ENCODE peak calls at places on chromosomes 11 and 22, in six cellular contexts. H is IMR-90, L is right lobe of liver, T is cardiac muscle cell, O is ovary, E is lung. Q is an unnamed sample.
A peak's percentile ranks its signal among the peaks of the same experiment; 100 is the strongest.

GRCh38 chr11:112795896-112796686 is 165.1 kb upstream of the NCAM1 start:
- DNase-seq in T (no peak), L (no peak), H (no peak), E (no peak), O (peak; percentile 36), Q (peak; percentile 78)

GRCh38 chr11:79050784-79051183 is 390.0 kb downstream of the TENM4 start:
- DNase-seq in O (no peak), L (no peak), T (peak; percentile 34), E (no peak), H (peak; percentile 89), Q (no peak)

GRCh38 chr11:85590848-85591483 is 36.2 kb downstream of the DLG2 start:
- DNase-seq in O (no peak), H (peak; percentile 36), T (peak; percentile 33), E (no peak), L (no peak), Q (no peak)

GRCh38 chr11:68436985-68437926 is 23.3 kb upstream of the PPP6R3 start:
- DNase-seq in T (peak; percentile 89), L (no peak), E (no peak), O (no peak), H (peak; percentile 72), Q (no peak)

GRCh38 chr11:35615911-35616900 is 2.1 kb upstream of the FJX1 start:
- DNase-seq in E (no peak), O (no peak), L (no peak), T (peak; percentile 79), H (peak; percentile 74), Q (peak; percentile 28)

GRCh38 chr11:134610116-134610910 is 198.3 kb upstream of the B3GAT1 start:
- DNase-seq in T (no peak), H (no peak), E (no peak), O (no peak), L (no peak), Q (no peak)

GRCh38 chr22:42436402-42436801 is 4.2 kb upstream of the NFAM1 start:
- DNase-seq in E (no peak), O (no peak), T (no peak), H (no peak), L (no peak), Q (no peak)

GRCh38 chr11:17781221-17781620 is 46.6 kb downstream of the KCNC1 start:
- DNase-seq in O (no peak), E (no peak), T (no peak), L (peak; percentile 28), H (no peak), Q (no peak)

GRCh38 chr11:62148271-62148980 is 24.6 kb downstream of the INCENP start:
- DNase-seq in H (no peak), T (no peak), L (no peak), E (no peak), O (no peak), Q (no peak)

GRCh38 chr11:126468102-126468521 is 112.6 kb downstream of the ST3GAL4 start:
- DNase-seq in L (peak; percentile 53), H (no peak), O (no peak), T (no peak), E (no peak), Q (no peak)

GRCh38 chr22:42969348-42969975 is 45.5 kb downstream of the PACSIN2 start:
- DNase-seq in O (no peak), T (peak; percentile 60), L (no peak), H (peak; percentile 86), E (no peak), Q (no peak)

GRCh38 chr11:11387906-11388305 is 34.9 kb upstream of the CSNK2A3 start:
- DNase-seq in T (no peak), E (no peak), L (no peak), O (no peak), H (no peak), Q (no peak)

GRCh38 chr11:2406476-2406875 is 5.9 kb downstream of the TSSC4 start:
- DNase-seq in O (no peak), T (no peak), H (no peak), L (no peak), E (no peak), Q (no peak)

GRCh38 chr11:2406878-2407410 is 6.4 kb downstream of the TSSC4 start:
- DNase-seq in L (no peak), O (no peak), T (no peak), E (no peak), H (no peak), Q (no peak)

GRCh38 chr11:2402106-2402505 is 1.6 kb downstream of the TSSC4 start:
- DNase-seq in O (no peak), T (no peak), E (no peak), L (no peak), H (no peak), Q (no peak)

GRCh38 chr11:2402890-2403645 is 2.5 kb downstream of the TSSC4 start:
- DNase-seq in L (no peak), T (no peak), H (no peak), O (no peak), E (no peak), Q (no peak)

DNA sequence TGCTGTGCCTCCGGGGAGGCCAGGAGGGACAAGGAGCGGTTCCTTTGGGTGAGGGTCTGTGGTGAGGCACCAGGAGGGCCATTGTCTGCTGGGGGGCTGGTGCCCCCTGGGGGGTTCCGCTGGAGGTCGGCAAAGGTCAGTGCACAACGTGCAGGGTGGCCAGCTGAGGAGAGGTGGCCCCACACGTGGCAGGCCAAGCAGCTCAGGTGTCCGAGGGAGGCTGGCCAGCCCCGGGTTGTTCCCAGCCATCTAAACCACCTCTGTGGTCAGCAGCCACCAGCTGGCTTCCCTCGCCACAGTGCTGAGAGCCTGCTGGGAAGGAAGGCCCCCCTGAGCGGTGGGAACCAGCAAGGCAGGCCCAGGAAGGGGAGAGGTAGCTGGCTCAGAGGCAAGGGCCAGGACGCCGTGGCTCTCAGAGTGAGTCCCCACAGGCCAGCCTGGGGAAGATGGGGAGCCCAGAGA is 4.2 kb downstream of the TSSC4 start:
- DNase-seq in H (no peak), O (no peak), E (no peak), L (no peak), T (no peak), Q (no peak)
- H3K27ac ChIP-seq in H (no peak overlapping the region), O (no peak overlapping the region), E (no peak overlapping the region), L (no peak overlapping the region), T (no peak overlapping the region), Q (no peak overlapping the region)

GRCh38 chr11:1459739-1460395 is 26.7 kb downstream of the MOB2 start:
- DNase-seq in E (no peak), O (peak; percentile 46), T (no peak), H (no peak), L (no peak), Q (peak; percentile 41)
- H3K4me3 ChIP-seq in E (no peak overlapping the region), O (peak overlapping the region; percentile 53), T (no peak overlapping the region), H (no peak overlapping the region), L (no peak overlapping the region), Q (peak overlapping the region; percentile 25)

GRCh38 chr11:128494418-128495332 is 92.7 kb downstream of the ETS1 start:
- DNase-seq in O (no peak), L (no peak), H (no peak), T (no peak), E (no peak), Q (no peak)

GRCh38 chr11:128491195-128491936 is 96.0 kb downstream of the ETS1 start:
- DNase-seq in T (no peak), E (no peak), O (no peak), L (no peak), H (no peak), Q (no peak)

GRCh38 chr11:128492903-128493569 is 94.3 kb downstream of the ETS1 start:
- DNase-seq in T (no peak), H (no peak), O (no peak), L (no peak), E (no peak), Q (no peak)

GRCh38 chr11:128493570-128493965 is 93.8 kb downstream of the ETS1 start:
- DNase-seq in T (no peak), E (no peak), H (peak; percentile 65), O (no peak), L (no peak), Q (no peak)

GRCh38 chr11:128492461-128492860 is 94.9 kb downstream of the ETS1 start:
- DNase-seq in O (no peak), L (no peak), E (no peak), H (peak; percentile 67), T (peak; percentile 71), Q (no peak)
- H3K27ac ChIP-seq in O (no peak overlapping the region), L (no peak overlapping the region), E (peak overlapping the region; percentile 58), H (no peak overlapping the region), T (no peak overlapping the region), Q (peak overlapping the region; percentile 67)

GRCh38 chr11:65870706-65871681 is 1.6 kb downstream of the EFEMP2 start:
- DNase-seq in T (no peak), H (no peak), E (no peak), O (no peak), L (no peak), Q (no peak)
- H3K4me3 ChIP-seq in T (peak overlapping the region; percentile 95), H (peak overlapping the region; percentile 89), E (no peak overlapping the region), O (no peak overlapping the region), L (no peak overlapping the region), Q (no peak overlapping the region)

DNA sequence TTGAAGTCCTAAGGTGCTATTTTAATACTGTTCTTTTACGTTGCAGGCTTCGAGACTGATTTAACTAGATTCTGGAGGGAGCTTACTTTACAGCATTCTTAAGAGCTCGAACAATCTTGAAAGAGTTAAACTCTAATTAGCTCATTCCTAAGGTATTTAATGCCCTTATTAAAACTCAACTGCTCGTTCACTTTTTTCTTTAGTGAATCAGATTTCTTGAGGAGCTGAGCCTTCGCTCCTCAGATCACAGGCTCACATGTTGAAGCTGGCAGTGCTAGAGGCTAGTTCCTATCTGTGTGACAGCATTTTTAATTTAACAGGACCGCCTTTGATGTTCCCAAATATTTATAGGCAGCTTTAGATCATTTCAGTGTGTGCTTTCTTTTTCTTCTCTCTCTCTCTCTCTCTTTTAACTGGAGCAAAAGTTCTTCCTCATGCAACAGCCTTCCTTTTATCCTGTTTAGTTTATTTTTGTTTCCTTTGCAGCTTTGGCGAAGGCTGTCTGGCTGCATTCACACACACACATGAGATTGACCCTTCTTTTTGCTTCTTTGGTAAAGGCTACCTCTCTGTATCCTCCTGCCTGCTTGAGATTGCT is 20.9 kb downstream of the ZNRF3 start:
- DNase-seq in T (no peak), H (peak; percentile 66), E (no peak), L (no peak), O (no peak), Q (no peak)
- H3K27ac ChIP-seq in T (peak overlapping the region; percentile 94), H (peak overlapping the region; percentile 65), E (no peak overlapping the region), L (no peak overlapping the region), O (peak overlapping the region; percentile 68), Q (peak overlapping the region; percentile 63)

DNA sequence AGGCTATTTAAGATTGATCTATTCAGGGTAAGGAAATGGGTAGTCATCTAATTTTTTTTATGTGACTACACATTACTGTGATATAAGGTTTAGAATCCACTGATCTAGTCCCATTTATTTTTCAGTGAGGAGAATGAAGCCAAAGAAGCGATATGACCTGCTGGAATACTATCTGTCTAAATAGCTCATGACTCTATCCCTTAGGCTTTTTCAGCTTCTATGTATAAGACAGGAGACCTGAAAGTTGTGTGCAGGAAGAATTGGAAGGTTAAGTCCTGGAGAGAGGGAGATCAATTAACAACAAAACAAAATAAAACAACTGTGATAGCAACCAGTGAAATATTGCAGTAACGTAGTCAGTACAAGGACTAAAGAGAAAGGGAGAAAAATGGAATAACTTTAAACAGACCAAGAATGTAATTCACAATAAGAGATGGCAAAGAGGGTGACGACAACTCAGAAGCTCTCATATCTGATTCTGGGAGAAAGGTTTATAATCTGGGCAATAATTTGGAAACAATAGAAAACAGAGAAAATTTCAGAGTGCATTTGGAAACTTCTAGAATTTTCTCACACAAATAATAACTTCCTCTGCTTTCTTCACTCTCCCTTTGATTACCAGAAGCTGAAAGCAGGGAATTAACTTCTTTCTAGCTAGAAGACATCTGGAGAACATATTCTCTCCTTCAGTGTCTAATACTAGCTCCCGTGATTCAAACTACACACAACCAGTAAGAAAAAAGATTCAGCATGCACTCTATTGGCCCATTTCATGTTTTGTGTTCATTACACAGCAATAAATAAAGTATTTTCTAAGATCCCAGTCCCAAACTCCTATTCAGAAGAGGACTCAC is 19.2 kb upstream of the CASP12 start:
- DNase-seq in H (no peak), T (no peak), L (no peak), E (no peak), O (no peak), Q (no peak)
- H3K4me3 ChIP-seq in H (peak overlapping the region; percentile 45), T (no peak overlapping the region), L (peak overlapping the region; percentile 6), E (no peak overlapping the region), O (peak overlapping the region; percentile 33), Q (peak overlapping the region; percentile 35)

Q was measured in uterus.